ENCODE peak calls at places on chromosomes 12 and 14, in seven cellular contexts. Y, V, D, N, E, G and Z are unnamed samples.

GRCh38 chr12:90366286-90366685 is 588.7 kb downstream of the CCER1 start:
- DNase-seq in D (no peak), V (no peak), Y (no peak), E (no peak), N (no peak), G (no peak), Z (no peak)

GRCh38 chr14:55712505-55712904 is 132.5 kb downstream of the KTN1 start:
- DNase-seq in D (no peak), E (no peak), Y (no peak), N (no peak), V (no peak), G (no peak), Z (no peak)

GRCh38 chr12:23659151-23659550 is 290.3 kb downstream of the SOX5 start:
- DNase-seq in V (no peak), N (no peak), D (no peak), E (no peak), Y (no peak), G (no peak), Z (no peak)

GRCh38 chr12:31874961-31875608 is 84.1 kb upstream of the RESF1 start:
- DNase-seq in N (no peak), V (peak), D (no peak), G (peak), E (peak), Y (no peak), Z (peak)

GRCh38 chr12:90888316-90888715 is 66.7 kb downstream of the CCER1 start:
- DNase-seq in N (no peak), V (no peak), G (no peak), D (no peak), E (no peak), Y (peak), Z (no peak)

GRCh38 chr12:127696963-127697362 is 570.0 kb upstream of the TMEM132C start:
- DNase-seq in Y (no peak), N (no peak), E (no peak), G (no peak), D (no peak), V (no peak), Z (no peak)

GRCh38 chr12:4270670-4271432 is 2.7 kb upstream of the CCND2 start:
- DNase-seq in G (no peak), E (no peak), D (peak), Y (no peak), V (no peak), N (peak), Z (no peak)

GRCh38 chr12:124480469-124481256 is 86.7 kb downstream of the NCOR2 start:
- DNase-seq in E (peak), V (no peak), G (peak), Y (no peak), N (peak), D (no peak), Z (peak)

GRCh38 chr12:92735131-92735721 is 32.4 kb downstream of the PLEKHG7 start:
- DNase-seq in D (no peak), Y (no peak), N (no peak), V (no peak), G (peak), E (no peak), Z (no peak)

GRCh38 chr14:20539906-20540305 is 20.9 kb downstream of the RNASE9 start:
- DNase-seq in Y (no peak), N (peak), E (no peak), V (no peak), G (no peak), D (no peak), Z (no peak)

GRCh38 chr12:69688021-69688420 is 11.1 kb downstream of the BEST3 start:
- DNase-seq in V (no peak), N (no peak), G (no peak), D (no peak), Y (no peak), E (peak), Z (no peak)

GRCh38 chr14:37384870-37385596 is 187.3 kb downstream of the MIPOL1 start:
- DNase-seq in V (no peak), E (no peak), N (no peak), G (peak), D (peak), Y (no peak), Z (no peak)

GRCh38 chr14:67352055-67352454 is 7.5 kb downstream of the ATP6V1D start:
- DNase-seq in N (no peak), V (no peak), D (no peak), Y (no peak), E (no peak), G (no peak), Z (no peak)

GRCh38 chr12:45878630-45879255 is 111.6 kb downstream of the SCAF11 start:
- DNase-seq in N (no peak), G (peak), E (no peak), V (no peak), D (no peak), Y (no peak), Z (no peak)

GRCh38 chr14:68230941-68231717 is 411.6 kb downstream of the RAD51B start:
- DNase-seq in N (no peak), V (no peak), G (peak), D (no peak), E (no peak), Y (peak), Z (no peak)

GRCh38 chr14:51293149-51293925 is 53.3 kb downstream of the TMX1 start:
- DNase-seq in V (no peak), D (no peak), G (no peak), N (no peak), Y (no peak), E (no peak), Z (no peak)

DNA sequence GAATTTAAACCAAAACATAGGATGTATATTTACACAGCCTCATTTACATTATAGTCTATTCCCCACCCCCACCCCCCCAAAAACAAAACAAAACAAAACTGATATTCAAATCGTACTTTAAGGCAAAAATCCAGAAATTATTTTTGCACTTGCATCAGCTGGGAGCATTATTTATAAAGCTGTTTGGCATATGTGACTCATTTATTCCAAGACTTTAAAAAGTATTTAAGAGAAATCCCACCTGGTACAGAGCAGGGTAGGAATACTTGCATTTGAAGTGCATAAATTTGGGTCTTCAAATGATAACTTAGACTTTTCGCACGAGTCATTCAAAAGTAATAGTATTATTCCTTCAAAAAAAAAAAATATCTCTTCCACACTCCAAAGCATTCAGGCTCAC is 1.1 kb downstream of the KLHL28 start:
- DNase-seq in G (no peak), N (no peak), E (no peak), Y (no peak), V (no peak), D (no peak), Z (no peak)
- H3K4me3 ChIP-seq in G (peak), N (peak), E (no peak), Y (peak), V (peak), D (peak), Z (peak)

GRCh38 chr14:24991821-24992220 is 58.1 kb downstream of the STXBP6 start:
- DNase-seq in V (no peak), D (no peak), Y (no peak), G (no peak), N (no peak), E (no peak), Z (no peak)
- H3K4me3 ChIP-seq in V (no peak), D (no peak), Y (no peak), G (no peak), N (no peak), E (no peak), Z (no peak)

GRCh38 chr12:111600296-111600562 is 1.1 kb upstream of the ATXN2 start:
- DNase-seq in Y (no peak), D (no peak), N (no peak), E (no peak), V (no peak), G (no peak), Z (peak)
- H3K4me3 ChIP-seq in Y (peak), D (no peak), N (peak), E (no peak), V (peak), G (peak), Z (peak)

GRCh38 chr12:19035552-19035951 is 94.0 kb upstream of the PLEKHA5 start:
- DNase-seq in Y (no peak), G (no peak), D (no peak), N (no peak), E (no peak), V (no peak), Z (no peak)

GRCh38 chr12:19038210-19038609 is 91.3 kb upstream of the PLEKHA5 start:
- DNase-seq in G (no peak), Y (no peak), D (no peak), E (no peak), N (no peak), V (no peak), Z (no peak)

GRCh38 chr12:19036673-19037357 is 92.7 kb upstream of the PLEKHA5 start:
- DNase-seq in Y (no peak), N (no peak), G (no peak), E (peak), V (no peak), D (peak), Z (no peak)

GRCh38 chr12:19042196-19042595 is 87.3 kb upstream of the PLEKHA5 start:
- DNase-seq in D (no peak), V (no peak), N (no peak), E (no peak), Y (no peak), G (no peak), Z (no peak)

GRCh38 chr12:19039515-19039914 is 90.0 kb upstream of the PLEKHA5 start:
- DNase-seq in E (no peak), V (no peak), Y (peak), N (no peak), D (no peak), G (no peak), Z (no peak)
- H3K4me3 ChIP-seq in E (no peak), V (no peak), Y (no peak), N (no peak), D (no peak), G (no peak), Z (no peak)

GRCh38 chr14:22546722-22547071 is 42.3 kb downstream of the DAD1 start:
- DNase-seq in Y (no peak), G (no peak), E (no peak), N (no peak), D (no peak), V (no peak), Z (no peak)

GRCh38 chr14:22549981-22550670 is 38.9 kb downstream of the DAD1 start:
- DNase-seq in N (no peak), D (no peak), E (no peak), G (no peak), Y (no peak), V (peak), Z (peak)

GRCh38 chr14:22549304-22549962 is 39.6 kb downstream of the DAD1 start:
- DNase-seq in E (no peak), N (no peak), G (no peak), Y (no peak), V (no peak), D (no peak), Z (no peak)

GRCh38 chr14:22547309-22547947 is 41.6 kb downstream of the DAD1 start:
- DNase-seq in Y (no peak), G (no peak), D (no peak), V (no peak), E (no peak), N (no peak), Z (no peak)

GRCh38 chr14:22547948-22548750 is 40.9 kb downstream of the DAD1 start:
- DNase-seq in E (no peak), V (no peak), N (no peak), G (no peak), D (no peak), Y (no peak), Z (no peak)
- H3K4me3 ChIP-seq in E (no peak), V (peak), N (no peak), G (no peak), D (no peak), Y (no peak), Z (no peak)

GRCh38 chr12:72269491-72269890 is 2.7 kb upstream of the TRHDE start:
- DNase-seq in E (no peak), G (no peak), V (no peak), Y (no peak), D (no peak), N (no peak), Z (no peak)
- H3K4me3 ChIP-seq in E (no peak), G (no peak), V (no peak), Y (peak), D (no peak), N (no peak), Z (no peak)